ENCODE peak calls at places on chromosome 13, in six cellular contexts. H is adipocyte; F is transverse colon; L is effector memory CD4-positive, alpha-beta T cell; U is fibroblast of lung; Q is A549. B is an unnamed sample.

GRCh38 chr13:113361406-113361805 is 2.5 kb downstream of the GRTP1 start:
- DNase-seq in F (no peak), Q (no peak), L (no peak), H (no peak), U (no peak), B (no peak)

GRCh38 chr13:65378943-65379519 is 1851.1 kb downstream of the PCDH9 start:
- DNase-seq in F (no peak), U (peak; percentile 53), L (no peak), Q (peak; percentile 18), H (peak; percentile 26), B (no peak)

GRCh38 chr13:30002577-30002976 is 152.2 kb upstream of the UBL3 start:
- DNase-seq in Q (peak; percentile 56), F (no peak), U (peak; percentile 63), L (no peak), H (peak; percentile 68), B (no peak)

GRCh38 chr13:35597451-35597850 is 121.0 kb upstream of the MAB21L1 start:
- DNase-seq in H (no peak), F (no peak), Q (no peak), U (no peak), L (no peak), B (no peak)

GRCh38 chr13:48727252-48728011 is 73.7 kb downstream of the CYSLTR2 start:
- DNase-seq in Q (no peak), L (no peak), U (peak; percentile 92), F (no peak), H (peak; percentile 42), B (no peak)

GRCh38 chr13:72204291-72204690 is 337.3 kb upstream of the DACH1 start:
- DNase-seq in Q (no peak), H (peak; percentile 45), U (peak; percentile 70), L (no peak), F (no peak), B (no peak)

GRCh38 chr13:95083758-95084157 is 217.5 kb downstream of the ABCC4 start:
- DNase-seq in Q (peak; percentile 17), H (no peak), U (peak; percentile 20), L (no peak), F (no peak), B (no peak)

GRCh38 chr13:71758823-71759222 is 108.2 kb downstream of the DACH1 start:
- DNase-seq in L (no peak), U (no peak), Q (no peak), F (no peak), H (no peak), B (no peak)

GRCh38 chr13:90950134-90950533 is 397.4 kb upstream of the MIR17HG start:
- DNase-seq in U (no peak), H (no peak), Q (peak; percentile 35), F (no peak), L (no peak), B (no peak)

GRCh38 chr13:30982506-30982905 is 50.0 kb downstream of the TEX26 start:
- DNase-seq in H (no peak), U (no peak), F (no peak), L (no peak), Q (no peak), B (no peak)

GRCh38 chr13:94987869-94988268 is 275.5 kb upstream of the SOX21 start:
- DNase-seq in Q (no peak), F (no peak), L (no peak), U (no peak), H (no peak), B (no peak)

GRCh38 chr13:34412817-34413365 is 529.2 kb upstream of the NBEA start:
- DNase-seq in U (no peak), F (no peak), L (no peak), H (peak; percentile 13), Q (peak; percentile 19), B (no peak)

GRCh38 chr13:31093145-31093885 is 68.4 kb downstream of the HSPH1 start:
- DNase-seq in F (no peak), Q (no peak), H (no peak), U (no peak), L (no peak), B (no peak)

GRCh38 chr13:84362777-84363176 is 480.5 kb upstream of the SLITRK1 start:
- DNase-seq in F (no peak), Q (no peak), U (no peak), H (peak; percentile 48), L (no peak), B (no peak)

GRCh38 chr13:31794452-31794851 is 55.1 kb downstream of the RXFP2 start:
- DNase-seq in U (no peak), H (no peak), Q (no peak), F (no peak), L (no peak), B (peak; percentile 62)

GRCh38 chr13:48400820-48401219 is 12.1 kb downstream of the LPAR6 start:
- DNase-seq in U (peak; percentile 69), Q (peak; percentile 47), L (no peak), F (no peak), H (peak; percentile 91), B (no peak)

GRCh38 chr13:113207890-113208423 is 512 bp downstream of the PCID2 start:
- DNase-seq in L (no peak), F (peak; percentile 43), H (peak; percentile 67), U (peak; percentile 54), Q (peak; percentile 28), B (no peak)

GRCh38 chr13:100394005-100394695 is 194.4 kb downstream of the GGACT start:
- DNase-seq in Q (peak; percentile 9), H (peak; percentile 86), L (no peak), U (peak; percentile 88), F (no peak), B (no peak)

GRCh38 chr13:113954046-113954841 is 19.6 kb downstream of the C13orf46 start:
- DNase-seq in Q (no peak), H (no peak), F (no peak), L (no peak), U (no peak), B (no peak)

GRCh38 chr13:35882722-35883497 is 248.3 kb downstream of the DCLK1 start:
- DNase-seq in U (peak; percentile 65), H (peak; percentile 46), Q (no peak), F (no peak), L (no peak), B (no peak)

GRCh38 chr13:113149711-113150544 is 8.5 kb upstream of the PROZ start:
- DNase-seq in F (no peak), Q (no peak), L (no peak), H (no peak), U (no peak), B (peak; percentile 40)

GRCh38 chr13:76991432-76991795 is 467 bp upstream of the CLN5 start:
- DNase-seq in F (peak; percentile 54), H (no peak), U (no peak), Q (no peak), L (peak; percentile 81), B (no peak)

GRCh38 chr13:37878921-37879320 is 9.3 kb upstream of the TRPC4 start:
- DNase-seq in H (no peak), U (no peak), F (no peak), Q (no peak), L (no peak), B (no peak)

GRCh38 chr13:30711375-30711774 is 24.0 kb upstream of the ALOX5AP start:
- DNase-seq in U (peak; percentile 42), H (no peak), L (no peak), Q (peak; percentile 8), F (no peak), B (no peak)

GRCh38 chr13:83057119-83057518 is 825.2 kb downstream of the SLITRK1 start:
- DNase-seq in U (peak; percentile 8), F (no peak), H (peak; percentile 31), Q (no peak), L (no peak), B (no peak)

GRCh38 chr13:44726214-44726613 is 150.1 kb upstream of the TSC22D1 start:
- DNase-seq in H (peak; percentile 87), U (peak; percentile 95), F (no peak), L (no peak), Q (no peak), B (no peak)

GRCh38 chr13:51793570-51794273 is 10.2 kb downstream of the DHRS12 start:
- DNase-seq in U (peak; percentile 79), H (peak; percentile 88), Q (peak; percentile 53), L (no peak), F (no peak), B (no peak)

GRCh38 chr13:102774596-102775375 is 1.2 kb upstream of the TEX30 start:
- DNase-seq in F (no peak), Q (no peak), H (no peak), U (no peak), L (no peak), B (no peak)

GRCh38 chr13:35855531-35856019 is 275.6 kb downstream of the DCLK1 start:
- DNase-seq in F (no peak), L (no peak), U (no peak), H (peak; percentile 33), Q (peak; percentile 31), B (no peak)

GRCh38 chr13:111120913-111121312 is 5.8 kb downstream of the ARHGEF7 start:
- DNase-seq in U (no peak), Q (no peak), F (no peak), L (no peak), H (no peak), B (no peak)
- H3K4me1 ChIP-seq in U (peaks cover 5% of the 10 kb centered on the region), Q (peaks cover 3% of the 10 kb centered on the region), F (peaks cover 4% of the 10 kb centered on the region), L (no peaks in the 10 kb centered on the region), H (peaks cover 45% of the 10 kb centered on the region), B (peaks cover 9% of the 10 kb centered on the region)

DNA sequence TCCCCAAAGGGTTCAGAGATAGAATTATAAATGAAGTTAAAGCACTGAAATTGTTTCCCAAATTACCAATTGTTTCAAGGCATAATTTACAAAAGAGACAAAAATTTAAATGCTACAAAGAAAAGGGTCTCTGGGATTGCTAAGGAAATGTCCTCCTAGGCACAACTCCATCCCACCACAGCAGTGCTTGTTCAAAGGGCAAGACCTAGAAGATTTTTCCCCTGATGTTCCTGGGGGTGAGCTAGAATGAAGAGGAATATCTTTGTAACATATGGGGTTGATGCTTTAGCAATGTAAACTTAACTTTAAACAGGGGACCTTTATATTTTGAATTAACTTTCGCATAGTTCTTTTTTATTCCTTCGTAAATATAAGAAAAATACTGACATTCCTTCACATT is 1.6 kb downstream of the LCP1 start:
- DNase-seq in Q (no peak), H (no peak), U (no peak), L (no peak), F (no peak), B (no peak)
- H3K4me1 ChIP-seq in Q (no peaks in the 10 kb centered on the region), H (no peaks in the 10 kb centered on the region), U (no peaks in the 10 kb centered on the region), L (peaks cover 44% of the 10 kb centered on the region), F (no peaks in the 10 kb centered on the region), B (no peaks in the 10 kb centered on the region)

GRCh38 chr13:42405665-42406390 is 133.9 kb downstream of the AKAP11 start:
- DNase-seq in Q (no peak), L (peak; percentile 28), H (peak; percentile 41), U (no peak), F (no peak), B (no peak)
- H3K4me1 ChIP-seq in Q (no peaks in the 10 kb centered on the region), L (no peaks in the 10 kb centered on the region), H (peaks cover 5% of the 10 kb centered on the region), U (no peaks in the 10 kb centered on the region), F (no peaks in the 10 kb centered on the region), B (no peaks in the 10 kb centered on the region)

GRCh38 chr13:20815469-20815868 is 41.7 kb upstream of the EEF1AKMT1 start:
- DNase-seq in L (no peak), H (peak; percentile 30), U (no peak), F (no peak), Q (no peak), B (no peak)

GRCh38 chr13:20812890-20813289 is 39.1 kb upstream of the EEF1AKMT1 start:
- DNase-seq in Q (no peak), F (no peak), L (no peak), U (no peak), H (no peak), B (no peak)

GRCh38 chr13:20810808-20811207 is 37.0 kb upstream of the EEF1AKMT1 start:
- DNase-seq in U (no peak), H (no peak), Q (no peak), F (no peak), L (no peak), B (no peak)

GRCh38 chr13:20819715-20820114 is 46.0 kb upstream of the EEF1AKMT1 start:
- DNase-seq in F (no peak), H (no peak), U (no peak), L (no peak), Q (no peak), B (no peak)

GRCh38 chr13:20814224-20814910 is 40.6 kb upstream of the EEF1AKMT1 start:
- DNase-seq in U (peak; percentile 96), L (no peak), F (peak; percentile 60), Q (peak; percentile 46), H (peak; percentile 95), B (peak; percentile 94)
- H3K4me1 ChIP-seq in U (peaks cover 16% of the 10 kb centered on the region), L (no peaks in the 10 kb centered on the region), F (peaks cover 7% of the 10 kb centered on the region), Q (peaks cover 38% of the 10 kb centered on the region), H (peaks cover 38% of the 10 kb centered on the region), B (peaks cover 24% of the 10 kb centered on the region)

B was measured in right atrium auricular region.